ENCODE peak calls at places on chromosome 14, in six cellular contexts. R is neural progenitor cell; Z is type B pancreatic cell; A is CD4-positive, alpha-beta T cell; E is lower leg skin; Y is GM13976. H is an unnamed sample.

GRCh38 chr14:105180598-105181528 is at the start of gene NUDT14:
- DNase-seq in R (peak), Y (peak), A (peak), E (peak), Z (peak), H (no peak)

GRCh38 chr14:51517116-51517515 is 134.6 kb upstream of the FRMD6 start:
- DNase-seq in A (no peak), E (no peak), R (no peak), Z (no peak), Y (no peak), H (no peak)

GRCh38 chr14:56247495-56248087 is 129.4 kb downstream of the PELI2 start:
- DNase-seq in R (no peak), Y (no peak), E (no peak), Z (no peak), A (no peak), H (no peak)

GRCh38 chr14:63383776-63384367 is 65.1 kb upstream of the GPHB5 start:
- DNase-seq in Y (peak), A (no peak), R (no peak), E (no peak), Z (no peak), H (no peak)

GRCh38 chr14:37594916-37595808 is at the start of the genes FOXA1 and TTC6:
- DNase-seq in R (peak), A (no peak), Z (no peak), Y (no peak), E (no peak), H (no peak)

GRCh38 chr14:65277027-65277426 is 135.5 kb upstream of the FUT8 start:
- DNase-seq in A (no peak), E (no peak), Z (no peak), Y (no peak), R (no peak), H (no peak)

GRCh38 chr14:53549956-53550355 is 396.8 kb upstream of the DDHD1 start:
- DNase-seq in Z (no peak), R (peak), Y (no peak), E (no peak), A (no peak), H (no peak)

GRCh38 chr14:93765032-93765626 is 23.2 kb downstream of the PRIMA1 start:
- DNase-seq in E (no peak), Z (no peak), R (peak), A (no peak), Y (no peak), H (no peak)

GRCh38 chr14:61838661-61839060 is 76.4 kb downstream of the SNAPC1 start:
- DNase-seq in R (no peak), E (no peak), Y (no peak), Z (no peak), A (no peak), H (no peak)

GRCh38 chr14:35509846-35510245 is 24.1 kb upstream of the INSM2 start:
- DNase-seq in Z (no peak), A (no peak), E (no peak), R (no peak), Y (no peak), H (no peak)

GRCh38 chr14:79369359-79370332 is 841.7 kb downstream of the DIO2 start:
- DNase-seq in A (no peak), Z (no peak), R (no peak), E (no peak), Y (no peak), H (no peak)
- TF ChIP-seq CTCF in A (no peak), Z (no peak), R (no peak), E (no peak), Y (no peak), H (peak)

GRCh38 chr14:101557811-101558738 is 3.2 kb upstream of the DIO3 start:
- DNase-seq in R (peak), Y (no peak), Z (no peak), A (no peak), E (no peak), H (peak)
- TF ChIP-seq CTCF in R (peak), Y (no peak), Z (no peak), A (no peak), E (no peak), H (peak)

GRCh38 chr14:49581209-49581960 is 4.8 kb downstream of the RPS29 start:
- DNase-seq in A (no peak), Z (no peak), Y (no peak), E (no peak), R (no peak), H (no peak)
- TF ChIP-seq CTCF in A (no peak), Z (no peak), Y (no peak), E (no peak), R (no peak), H (no peak)

GRCh38 chr14:81710232-81710845 is 176.7 kb upstream of the SEL1L start:
- DNase-seq in Z (no peak), A (no peak), R (peak), Y (no peak), E (no peak), H (no peak)
- TF ChIP-seq CTCF in Z (peak), A (no peak), R (peak), Y (peak), E (no peak), H (peak)

GRCh38 chr14:21712039-21712438 is 38.4 kb upstream of the OR4E1 start:
- DNase-seq in R (no peak), E (no peak), Z (no peak), A (no peak), Y (no peak), H (no peak)
- TF ChIP-seq CTCF in R (no peak), E (no peak), Z (no peak), A (no peak), Y (no peak), H (no peak)